ENCODE peak calls at places on chromosomes 16 and 17, in eight cellular contexts. One of them, this sample, is unnamed.

GRCh38 chr16:73955255-73955654 is 341.4 kb upstream of the PSMD7 start:
- DNase-seq in transverse colon: no peak
- DNase-seq in HepG2: no peak
- DNase-seq in adrenal gland: no peak
- DNase-seq in uterus: no peak
- DNase-seq in esophagus squamous epithelium: no peak
- DNase-seq in IMR-90: no peak
- DNase-seq in Peyer's patch: no peak
- DNase-seq in this sample: no peak

GRCh38 chr16:3718019-3718391 is 681 bp upstream of the TRAP1 start:
- DNase-seq in IMR-90: no peak
- DNase-seq in Peyer's patch: no peak
- DNase-seq in HepG2: no peak
- DNase-seq in uterus: no peak
- DNase-seq in transverse colon: no peak
- DNase-seq in esophagus squamous epithelium: no peak
- DNase-seq in adrenal gland: no peak
- DNase-seq in this sample: no peak

GRCh38 chr17:72812823-72813222 is 279.7 kb downstream of the SLC39A11 start:
- DNase-seq in IMR-90: peak
- DNase-seq in transverse colon: no peak
- DNase-seq in esophagus squamous epithelium: no peak
- DNase-seq in adrenal gland: no peak
- DNase-seq in Peyer's patch: no peak
- DNase-seq in uterus: no peak
- DNase-seq in HepG2: no peak
- DNase-seq in this sample: no peak

GRCh38 chr16:86049641-86050040 is 150.7 kb downstream of the IRF8 start:
- DNase-seq in adrenal gland: no peak
- DNase-seq in esophagus squamous epithelium: no peak
- DNase-seq in Peyer's patch: peak
- DNase-seq in transverse colon: no peak
- DNase-seq in IMR-90: no peak
- DNase-seq in uterus: no peak
- DNase-seq in HepG2: no peak
- DNase-seq in this sample: no peak

GRCh38 chr17:7854851-7855642 is at the start of gene TMEM88:
- DNase-seq in Peyer's patch: no peak
- DNase-seq in esophagus squamous epithelium: no peak
- DNase-seq in adrenal gland: peak
- DNase-seq in uterus: peak
- DNase-seq in HepG2: no peak
- DNase-seq in IMR-90: no peak
- DNase-seq in transverse colon: no peak
- DNase-seq in this sample: no peak

GRCh38 chr16:46915483-46916025 is 31.4 kb downstream of the GPT2 start:
- DNase-seq in IMR-90: no peak
- DNase-seq in uterus: no peak
- DNase-seq in esophagus squamous epithelium: no peak
- DNase-seq in HepG2: no peak
- DNase-seq in Peyer's patch: no peak
- DNase-seq in transverse colon: no peak
- DNase-seq in adrenal gland: no peak
- DNase-seq in this sample: no peak

GRCh38 chr17:73914536-73915274 is 270.5 kb upstream of the SDK2 start:
- DNase-seq in uterus: no peak
- DNase-seq in transverse colon: no peak
- DNase-seq in HepG2: no peak
- DNase-seq in Peyer's patch: no peak
- DNase-seq in esophagus squamous epithelium: no peak
- DNase-seq in adrenal gland: no peak
- DNase-seq in IMR-90: no peak
- DNase-seq in this sample: no peak

GRCh38 chr16:89187337-89188063 is 12.8 kb downstream of the SLC22A31 start:
- DNase-seq in Peyer's patch: no peak
- DNase-seq in IMR-90: no peak
- DNase-seq in HepG2: no peak
- DNase-seq in esophagus squamous epithelium: no peak
- DNase-seq in adrenal gland: no peak
- DNase-seq in uterus: no peak
- DNase-seq in transverse colon: no peak
- DNase-seq in this sample: peak

GRCh38 chr17:73586921-73587680 is 57.1 kb downstream of the SDK2 start:
- DNase-seq in HepG2: peak
- DNase-seq in adrenal gland: peak
- DNase-seq in uterus: no peak
- DNase-seq in IMR-90: no peak
- DNase-seq in esophagus squamous epithelium: no peak
- DNase-seq in Peyer's patch: no peak
- DNase-seq in transverse colon: no peak
- DNase-seq in this sample: no peak

GRCh38 chr17:4708436-4708835 is 2.0 kb upstream of the ARRB2 start:
- DNase-seq in IMR-90: no peak
- DNase-seq in transverse colon: no peak
- DNase-seq in HepG2: peak
- DNase-seq in uterus: no peak
- DNase-seq in esophagus squamous epithelium: no peak
- DNase-seq in Peyer's patch: no peak
- DNase-seq in adrenal gland: no peak
- DNase-seq in this sample: peak

GRCh38 chr17:67582632-67583230 is 135.0 kb upstream of the NOL11 start:
- DNase-seq in Peyer's patch: peak
- DNase-seq in HepG2: no peak
- DNase-seq in adrenal gland: peak
- DNase-seq in IMR-90: peak
- DNase-seq in uterus: peak
- DNase-seq in transverse colon: peak
- DNase-seq in esophagus squamous epithelium: no peak
- DNase-seq in this sample: no peak

GRCh38 chr16:65515193-65515592 is 393.3 kb upstream of the CDH11 start:
- DNase-seq in IMR-90: peak
- DNase-seq in uterus: no peak
- DNase-seq in HepG2: no peak
- DNase-seq in transverse colon: no peak
- DNase-seq in Peyer's patch: no peak
- DNase-seq in esophagus squamous epithelium: no peak
- DNase-seq in adrenal gland: no peak
- DNase-seq in this sample: no peak

DNA sequence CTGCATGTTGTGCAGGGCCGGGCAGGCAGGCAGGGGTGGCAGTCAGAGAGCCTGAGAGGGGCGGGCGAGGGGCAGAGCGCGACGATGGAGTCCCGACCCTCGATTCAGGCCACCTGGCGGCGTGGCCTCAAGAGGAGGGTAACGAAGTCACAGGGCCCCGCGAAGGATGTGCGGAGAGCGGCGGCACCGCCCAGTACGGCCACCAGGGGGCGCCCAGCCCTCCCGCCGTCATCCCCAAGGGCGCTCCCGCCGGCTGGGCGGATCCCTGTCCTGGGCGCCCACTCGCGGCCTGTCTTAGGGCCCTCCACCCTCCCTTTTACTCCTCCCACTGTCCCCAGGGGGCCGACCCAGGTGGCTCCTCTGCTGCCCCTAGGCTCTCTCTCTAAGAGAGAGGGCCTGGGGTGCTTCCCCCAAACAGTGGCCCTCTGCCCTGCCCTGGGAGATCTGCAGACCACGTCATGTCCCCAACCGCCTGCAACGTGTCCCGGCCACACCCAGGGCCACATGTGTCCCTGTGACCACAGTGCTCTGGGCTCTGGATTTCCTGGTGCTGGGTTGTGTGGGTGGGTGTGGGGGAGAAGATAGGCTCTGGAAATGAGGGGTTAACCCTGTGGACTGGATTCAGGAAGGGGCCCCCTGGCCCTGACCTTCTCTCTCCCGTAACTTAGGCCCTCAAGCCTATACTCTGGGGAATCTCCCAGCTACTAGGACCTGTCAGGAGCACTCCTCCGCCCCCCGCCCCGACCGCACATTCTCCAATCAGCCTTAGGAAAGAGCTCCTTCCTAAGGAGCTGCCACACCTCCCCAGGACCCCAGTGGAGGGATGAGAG is 5.9 kb downstream of the DPEP2 start:
- DNase-seq in adrenal gland: peak
- DNase-seq in uterus: peak
- DNase-seq in transverse colon: peak
- DNase-seq in esophagus squamous epithelium: peak
- DNase-seq in Peyer's patch: peak
- DNase-seq in HepG2: peak
- DNase-seq in IMR-90: peak
- DNase-seq in this sample: peak
- TF ChIP-seq POLR2A in adrenal gland: no peak
- TF ChIP-seq POLR2A in uterus: peak
- TF ChIP-seq POLR2A in transverse colon: peak
- TF ChIP-seq POLR2A in esophagus squamous epithelium: no peak
- TF ChIP-seq POLR2A in Peyer's patch: no peak
- TF ChIP-seq POLR2A in HepG2: peak
- TF ChIP-seq POLR2A in IMR-90: no peak
- TF ChIP-seq POLR2A in this sample: peak

DNA sequence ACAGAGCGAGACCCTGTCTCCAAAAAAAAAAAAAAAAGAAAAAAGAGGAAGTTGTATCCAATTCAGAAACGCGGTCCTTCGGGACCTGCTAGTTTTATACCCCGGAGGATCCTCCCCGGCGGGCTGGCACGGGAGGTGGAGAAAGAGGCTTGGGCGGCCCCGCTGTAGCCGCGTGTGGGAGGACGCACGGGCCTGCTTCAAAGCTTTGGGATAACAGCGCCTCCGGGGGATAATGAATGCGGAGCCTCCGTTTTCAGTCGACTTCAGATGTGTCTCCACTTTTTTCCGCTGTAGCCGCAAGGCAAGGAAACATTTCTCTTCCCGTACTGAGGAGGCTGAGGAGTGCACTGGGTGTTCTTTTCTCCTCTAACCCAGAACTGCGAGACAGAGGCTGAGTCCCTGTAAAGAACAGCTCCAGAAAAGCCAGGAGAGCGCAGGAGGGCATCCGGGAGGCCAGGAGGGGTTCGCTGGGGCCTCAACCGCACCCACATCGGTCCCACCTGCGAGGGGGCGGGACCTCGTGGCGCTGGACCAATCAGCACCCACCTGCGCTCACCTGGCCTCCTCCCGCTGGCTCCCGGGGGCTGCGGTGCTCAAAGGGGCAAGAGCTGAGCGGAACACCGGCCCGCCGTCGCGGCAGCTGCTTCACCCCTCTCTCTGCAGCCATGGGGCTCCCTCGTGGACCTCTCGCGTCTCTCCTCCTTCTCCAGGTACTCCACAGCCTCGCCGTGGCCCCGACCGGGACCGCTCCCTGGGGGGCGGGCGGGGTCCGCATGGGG is at the start of gene CDH3:
- DNase-seq in uterus: peak
- DNase-seq in esophagus squamous epithelium: no peak
- DNase-seq in HepG2: no peak
- DNase-seq in transverse colon: peak
- DNase-seq in adrenal gland: no peak
- DNase-seq in IMR-90: no peak
- DNase-seq in Peyer's patch: peak
- DNase-seq in this sample: no peak
- TF ChIP-seq POLR2A in uterus: peak
- TF ChIP-seq POLR2A in esophagus squamous epithelium: no peak
- TF ChIP-seq POLR2A in HepG2: no peak
- TF ChIP-seq POLR2A in transverse colon: no peak
- TF ChIP-seq POLR2A in adrenal gland: no peak
- TF ChIP-seq POLR2A in IMR-90: no peak
- TF ChIP-seq POLR2A in Peyer's patch: no peak
- TF ChIP-seq POLR2A in this sample: no peak

GRCh38 chr16:70380919-70381603 is 34.4 kb downstream of the DDX19A start:
- DNase-seq in Peyer's patch: peak
- DNase-seq in IMR-90: peak
- DNase-seq in esophagus squamous epithelium: peak
- DNase-seq in adrenal gland: peak
- DNase-seq in uterus: peak
- DNase-seq in transverse colon: peak
- DNase-seq in HepG2: peak
- DNase-seq in this sample: peak
- TF ChIP-seq POLR2A in Peyer's patch: peak
- TF ChIP-seq POLR2A in IMR-90: peak
- TF ChIP-seq POLR2A in esophagus squamous epithelium: peak
- TF ChIP-seq POLR2A in adrenal gland: peak
- TF ChIP-seq POLR2A in uterus: peak
- TF ChIP-seq POLR2A in transverse colon: peak
- TF ChIP-seq POLR2A in HepG2: peak
- TF ChIP-seq POLR2A in this sample: peak

GRCh38 chr17:75270218-75270965 is 639 bp downstream of the MIF4GD start:
- DNase-seq in esophagus squamous epithelium: no peak
- DNase-seq in IMR-90: peak
- DNase-seq in adrenal gland: peak
- DNase-seq in HepG2: peak
- DNase-seq in transverse colon: peak
- DNase-seq in uterus: peak
- DNase-seq in Peyer's patch: peak
- DNase-seq in this sample: peak
- TF ChIP-seq POLR2A in esophagus squamous epithelium: no peak
- TF ChIP-seq POLR2A in IMR-90: peak
- TF ChIP-seq POLR2A in adrenal gland: peak
- TF ChIP-seq POLR2A in HepG2: peak
- TF ChIP-seq POLR2A in transverse colon: peak
- TF ChIP-seq POLR2A in uterus: no peak
- TF ChIP-seq POLR2A in Peyer's patch: no peak
- TF ChIP-seq POLR2A in this sample: no peak

DNA sequence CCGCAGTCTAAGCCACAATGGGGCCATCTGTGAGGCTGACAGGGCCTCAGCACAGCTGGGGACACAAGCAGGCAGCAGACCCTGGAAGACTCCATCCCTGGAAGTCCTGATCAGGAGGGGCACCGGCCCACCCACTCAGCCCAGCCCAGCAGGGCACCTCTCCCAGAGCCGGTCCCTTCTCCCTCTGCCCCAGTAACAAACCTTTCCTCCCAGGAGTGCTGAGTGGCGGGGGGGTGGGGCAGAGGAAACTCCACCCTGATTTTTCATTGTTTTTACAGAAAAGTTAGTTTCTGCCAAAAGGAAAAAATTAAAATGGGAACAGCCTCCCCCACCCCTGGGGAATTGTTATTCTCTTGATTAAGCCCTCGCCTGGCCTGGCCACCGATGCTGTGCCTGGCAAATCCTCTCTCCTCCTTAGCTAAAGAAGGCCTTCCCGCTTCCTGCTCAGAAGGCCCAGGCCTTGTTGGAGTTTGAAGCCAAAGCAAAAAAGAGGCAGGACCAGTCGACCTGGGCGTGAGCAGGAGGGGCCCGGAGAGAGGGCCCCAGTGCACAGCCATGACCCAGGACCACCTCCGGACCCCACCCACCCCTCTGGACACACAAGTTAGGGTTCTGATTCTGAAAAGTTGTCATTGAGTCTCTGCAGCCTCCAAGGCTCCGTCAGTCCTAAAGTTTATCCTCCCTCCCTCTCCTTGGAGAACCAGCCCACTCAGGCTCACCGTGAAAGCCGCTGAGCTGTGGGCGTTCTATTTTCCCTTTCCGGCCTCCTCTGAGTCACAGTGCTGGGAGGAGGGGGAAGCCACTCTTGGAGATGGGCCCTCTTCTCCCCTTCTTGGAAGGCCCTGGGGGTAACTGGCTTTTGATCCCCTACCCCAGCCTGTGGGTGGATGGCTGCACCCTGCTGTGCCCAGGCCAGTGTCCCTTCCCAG is 128.4 kb upstream of the TNRC6C start:
- DNase-seq in IMR-90: peak
- DNase-seq in esophagus squamous epithelium: no peak
- DNase-seq in HepG2: no peak
- DNase-seq in Peyer's patch: peak
- DNase-seq in transverse colon: no peak
- DNase-seq in uterus: peak
- DNase-seq in adrenal gland: peak
- DNase-seq in this sample: no peak
- TF ChIP-seq POLR2A in IMR-90: no peak
- TF ChIP-seq POLR2A in esophagus squamous epithelium: no peak
- TF ChIP-seq POLR2A in HepG2: no peak
- TF ChIP-seq POLR2A in Peyer's patch: no peak
- TF ChIP-seq POLR2A in transverse colon: no peak
- TF ChIP-seq POLR2A in uterus: no peak
- TF ChIP-seq POLR2A in adrenal gland: no peak
- TF ChIP-seq POLR2A in this sample: no peak